ENCODE peak calls at places on chromosomes 1 and 21, in eight cellular contexts. One of them, this sample, is unnamed.

GRCh38 chr1:145918992-145919939 is 749 bp upstream of the PEX11B start:
- DNase-seq in LoVo: peak
- DNase-seq in GM18507: no peak
- DNase-seq in breast epithelium: peak
- DNase-seq in HT1080: peak
- DNase-seq in AG10803: peak
- DNase-seq in NCI-H460: no peak
- DNase-seq in activated CD8-positive, alpha-beta T cell treated with anti-CD3 and anti-CD28 coated beads, Interleukin-2, amount 10 ng/mL, durations not matched to agents 7 days and 5 days: peak
- DNase-seq in this sample: peak

GRCh38 chr1:67755160-67755559 is 70.2 kb downstream of the GADD45A start:
- DNase-seq in AG10803: no peak
- DNase-seq in HT1080: no peak
- DNase-seq in GM18507: no peak
- DNase-seq in activated CD8-positive, alpha-beta T cell treated with anti-CD3 and anti-CD28 coated beads, Interleukin-2, amount 10 ng/mL, durations not matched to agents 7 days and 5 days: no peak
- DNase-seq in breast epithelium: no peak
- DNase-seq in NCI-H460: no peak
- DNase-seq in LoVo: no peak
- DNase-seq in this sample: no peak

GRCh38 chr1:8019229-8019620 is 6.9 kb downstream of the ERRFI1 start:
- DNase-seq in AG10803: no peak
- DNase-seq in breast epithelium: no peak
- DNase-seq in HT1080: no peak
- DNase-seq in LoVo: no peak
- DNase-seq in NCI-H460: no peak
- DNase-seq in activated CD8-positive, alpha-beta T cell treated with anti-CD3 and anti-CD28 coated beads, Interleukin-2, amount 10 ng/mL, durations not matched to agents 7 days and 5 days: no peak
- DNase-seq in GM18507: no peak
- DNase-seq in this sample: no peak

GRCh38 chr21:34511787-34512451 is at the start of gene KCNE1:
- DNase-seq in NCI-H460: no peak
- DNase-seq in LoVo: no peak
- DNase-seq in activated CD8-positive, alpha-beta T cell treated with anti-CD3 and anti-CD28 coated beads, Interleukin-2, amount 10 ng/mL, durations not matched to agents 7 days and 5 days: no peak
- DNase-seq in breast epithelium: no peak
- DNase-seq in GM18507: no peak
- DNase-seq in HT1080: no peak
- DNase-seq in AG10803: peak
- DNase-seq in this sample: no peak

GRCh38 chr21:26572668-26573381 is at the start of gene CYYR1:
- DNase-seq in activated CD8-positive, alpha-beta T cell treated with anti-CD3 and anti-CD28 coated beads, Interleukin-2, amount 10 ng/mL, durations not matched to agents 7 days and 5 days: no peak
- DNase-seq in AG10803: peak
- DNase-seq in HT1080: no peak
- DNase-seq in breast epithelium: no peak
- DNase-seq in GM18507: no peak
- DNase-seq in NCI-H460: no peak
- DNase-seq in LoVo: no peak
- DNase-seq in this sample: no peak

GRCh38 chr1:220887868-220888664 is 8.8 kb downstream of the HLX start:
- DNase-seq in activated CD8-positive, alpha-beta T cell treated with anti-CD3 and anti-CD28 coated beads, Interleukin-2, amount 10 ng/mL, durations not matched to agents 7 days and 5 days: no peak
- DNase-seq in NCI-H460: no peak
- DNase-seq in HT1080: no peak
- DNase-seq in breast epithelium: no peak
- DNase-seq in LoVo: no peak
- DNase-seq in GM18507: no peak
- DNase-seq in AG10803: peak
- DNase-seq in this sample: no peak

GRCh38 chr1:244341455-244342450 is 110.0 kb downstream of the ADSS2 start:
- DNase-seq in breast epithelium: peak
- DNase-seq in AG10803: peak
- DNase-seq in LoVo: no peak
- DNase-seq in NCI-H460: peak
- DNase-seq in activated CD8-positive, alpha-beta T cell treated with anti-CD3 and anti-CD28 coated beads, Interleukin-2, amount 10 ng/mL, durations not matched to agents 7 days and 5 days: peak
- DNase-seq in HT1080: peak
- DNase-seq in GM18507: no peak
- DNase-seq in this sample: peak

GRCh38 chr1:233406994-233407631 is 79.6 kb downstream of the MAP3K21 start:
- DNase-seq in AG10803: no peak
- DNase-seq in NCI-H460: no peak
- DNase-seq in LoVo: no peak
- DNase-seq in activated CD8-positive, alpha-beta T cell treated with anti-CD3 and anti-CD28 coated beads, Interleukin-2, amount 10 ng/mL, durations not matched to agents 7 days and 5 days: no peak
- DNase-seq in GM18507: no peak
- DNase-seq in breast epithelium: no peak
- DNase-seq in HT1080: no peak
- DNase-seq in this sample: no peak

GRCh38 chr1:157042852-157043251 is 2.7 kb downstream of the ARHGEF11 start:
- DNase-seq in AG10803: peak
- DNase-seq in NCI-H460: no peak
- DNase-seq in GM18507: no peak
- DNase-seq in activated CD8-positive, alpha-beta T cell treated with anti-CD3 and anti-CD28 coated beads, Interleukin-2, amount 10 ng/mL, durations not matched to agents 7 days and 5 days: no peak
- DNase-seq in HT1080: no peak
- DNase-seq in breast epithelium: no peak
- DNase-seq in LoVo: no peak
- DNase-seq in this sample: no peak

GRCh38 chr1:208145167-208145566 is 99.0 kb downstream of the PLXNA2 start:
- DNase-seq in LoVo: no peak
- DNase-seq in HT1080: no peak
- DNase-seq in AG10803: no peak
- DNase-seq in breast epithelium: no peak
- DNase-seq in activated CD8-positive, alpha-beta T cell treated with anti-CD3 and anti-CD28 coated beads, Interleukin-2, amount 10 ng/mL, durations not matched to agents 7 days and 5 days: no peak
- DNase-seq in GM18507: no peak
- DNase-seq in NCI-H460: no peak
- DNase-seq in this sample: no peak

GRCh38 chr1:39925727-39926342 is 24.1 kb upstream of the MYCL start:
- DNase-seq in breast epithelium: no peak
- DNase-seq in LoVo: no peak
- DNase-seq in HT1080: peak
- DNase-seq in AG10803: peak
- DNase-seq in GM18507: no peak
- DNase-seq in NCI-H460: no peak
- DNase-seq in activated CD8-positive, alpha-beta T cell treated with anti-CD3 and anti-CD28 coated beads, Interleukin-2, amount 10 ng/mL, durations not matched to agents 7 days and 5 days: no peak
- DNase-seq in this sample: no peak

GRCh38 chr1:172172267-172172880 is 248.1 kb upstream of the C1orf105 start:
- DNase-seq in HT1080: no peak
- DNase-seq in GM18507: no peak
- DNase-seq in AG10803: no peak
- DNase-seq in activated CD8-positive, alpha-beta T cell treated with anti-CD3 and anti-CD28 coated beads, Interleukin-2, amount 10 ng/mL, durations not matched to agents 7 days and 5 days: no peak
- DNase-seq in breast epithelium: no peak
- DNase-seq in LoVo: no peak
- DNase-seq in NCI-H460: no peak
- DNase-seq in this sample: no peak

GRCh38 chr1:34744851-34745250 is 10.0 kb upstream of the GJB5 start:
- DNase-seq in GM18507: no peak
- DNase-seq in HT1080: no peak
- DNase-seq in LoVo: no peak
- DNase-seq in activated CD8-positive, alpha-beta T cell treated with anti-CD3 and anti-CD28 coated beads, Interleukin-2, amount 10 ng/mL, durations not matched to agents 7 days and 5 days: no peak
- DNase-seq in AG10803: no peak
- DNase-seq in breast epithelium: no peak
- DNase-seq in NCI-H460: no peak
- DNase-seq in this sample: no peak

GRCh38 chr1:39160703-39161102 is 43.8 kb upstream of the MACF1 start:
- DNase-seq in activated CD8-positive, alpha-beta T cell treated with anti-CD3 and anti-CD28 coated beads, Interleukin-2, amount 10 ng/mL, durations not matched to agents 7 days and 5 days: no peak
- DNase-seq in AG10803: peak
- DNase-seq in LoVo: no peak
- DNase-seq in NCI-H460: no peak
- DNase-seq in HT1080: no peak
- DNase-seq in GM18507: no peak
- DNase-seq in breast epithelium: no peak
- DNase-seq in this sample: no peak

GRCh38 chr21:32624726-32625125 is 12.5 kb upstream of the CFAP298 start:
- DNase-seq in breast epithelium: no peak
- DNase-seq in HT1080: peak
- DNase-seq in GM18507: no peak
- DNase-seq in LoVo: peak
- DNase-seq in activated CD8-positive, alpha-beta T cell treated with anti-CD3 and anti-CD28 coated beads, Interleukin-2, amount 10 ng/mL, durations not matched to agents 7 days and 5 days: no peak
- DNase-seq in NCI-H460: no peak
- DNase-seq in AG10803: peak
- DNase-seq in this sample: no peak

GRCh38 chr1:234499119-234500039 is 20.4 kb upstream of the TARBP1 start:
- DNase-seq in NCI-H460: peak
- DNase-seq in breast epithelium: peak
- DNase-seq in activated CD8-positive, alpha-beta T cell treated with anti-CD3 and anti-CD28 coated beads, Interleukin-2, amount 10 ng/mL, durations not matched to agents 7 days and 5 days: peak
- DNase-seq in HT1080: peak
- DNase-seq in GM18507: no peak
- DNase-seq in LoVo: peak
- DNase-seq in AG10803: peak
- DNase-seq in this sample: peak

GRCh38 chr1:109248797-109249629 is at the start of gene CELSR2:
- DNase-seq in HT1080: peak
- DNase-seq in GM18507: peak
- DNase-seq in NCI-H460: peak
- DNase-seq in AG10803: peak
- DNase-seq in LoVo: peak
- DNase-seq in activated CD8-positive, alpha-beta T cell treated with anti-CD3 and anti-CD28 coated beads, Interleukin-2, amount 10 ng/mL, durations not matched to agents 7 days and 5 days: peak
- DNase-seq in breast epithelium: no peak
- DNase-seq in this sample: peak

This sample was measured in HT-29.